ENCODE peak calls at places on chromosomes 6 and 20, in five cellular contexts. One of them, this sample, is unnamed.

GRCh38 chr6:107730683-107731314 is 93.3 kb downstream of the SCML4 start:
- DNase-seq in mesendoderm: no peak
- DNase-seq in H9: no peak
- DNase-seq in IMR-90: no peak
- DNase-seq in neuronal stem cell: no peak
- DNase-seq in this sample: no peak

GRCh38 chr20:49635171-49635570 is 67.2 kb upstream of the PTGIS start:
- DNase-seq in mesendoderm: no peak
- DNase-seq in H9: no peak
- DNase-seq in IMR-90: no peak
- DNase-seq in neuronal stem cell: no peak
- DNase-seq in this sample: no peak

GRCh38 chr20:12012241-12013222 is 94.8 kb downstream of the BTBD3 start:
- DNase-seq in mesendoderm: peak
- DNase-seq in H9: peak
- DNase-seq in IMR-90: peak
- DNase-seq in neuronal stem cell: peak
- DNase-seq in this sample: peak

GRCh38 chr6:6918216-6918983 is 189.4 kb upstream of the RREB1 start:
- DNase-seq in mesendoderm: no peak
- DNase-seq in H9: no peak
- DNase-seq in IMR-90: peak
- DNase-seq in neuronal stem cell: no peak
- DNase-seq in this sample: no peak

GRCh38 chr6:2646346-2646745 is 104.4 kb downstream of the MYLK4 start:
- DNase-seq in mesendoderm: no peak
- DNase-seq in H9: no peak
- DNase-seq in IMR-90: no peak
- DNase-seq in neuronal stem cell: no peak
- DNase-seq in this sample: no peak

GRCh38 chr20:62191781-62192559 is 9.1 kb downstream of the MTG2 start:
- DNase-seq in mesendoderm: no peak
- DNase-seq in H9: no peak
- DNase-seq in IMR-90: no peak
- DNase-seq in neuronal stem cell: no peak
- DNase-seq in this sample: no peak

GRCh38 chr20:40331249-40331648 is 357.8 kb downstream of the MAFB start:
- DNase-seq in mesendoderm: no peak
- DNase-seq in H9: no peak
- DNase-seq in IMR-90: no peak
- DNase-seq in neuronal stem cell: no peak
- DNase-seq in this sample: peak

GRCh38 chr6:158142789-158143188 is 25.3 kb downstream of the SERAC1 start:
- DNase-seq in mesendoderm: no peak
- DNase-seq in H9: no peak
- DNase-seq in IMR-90: peak
- DNase-seq in neuronal stem cell: no peak
- DNase-seq in this sample: peak

GRCh38 chr6:56570434-56571359 is 72.0 kb downstream of the DST start:
- DNase-seq in mesendoderm: peak
- DNase-seq in H9: no peak
- DNase-seq in IMR-90: peak
- DNase-seq in neuronal stem cell: no peak
- DNase-seq in this sample: peak

GRCh38 chr6:133393891-133394290 is 152.7 kb downstream of the EYA4 start:
- DNase-seq in mesendoderm: no peak
- DNase-seq in H9: no peak
- DNase-seq in IMR-90: no peak
- DNase-seq in neuronal stem cell: no peak
- DNase-seq in this sample: no peak

GRCh38 chr6:104166055-104166668 is 693.6 kb downstream of the HACE1 start:
- DNase-seq in mesendoderm: no peak
- DNase-seq in H9: no peak
- DNase-seq in IMR-90: no peak
- DNase-seq in neuronal stem cell: no peak
- DNase-seq in this sample: no peak

GRCh38 chr20:13458860-13459451 is 179.8 kb downstream of the TASP1 start:
- DNase-seq in mesendoderm: peak
- DNase-seq in H9: no peak
- DNase-seq in IMR-90: peak
- DNase-seq in neuronal stem cell: peak
- DNase-seq in this sample: peak

GRCh38 chr20:24769878-24770627 is 179.0 kb upstream of the CST7 start:
- DNase-seq in mesendoderm: no peak
- DNase-seq in H9: peak
- DNase-seq in IMR-90: no peak
- DNase-seq in neuronal stem cell: no peak
- DNase-seq in this sample: no peak

GRCh38 chr6:113596907-113597583 is 260.1 kb upstream of the MARCKS start:
- DNase-seq in mesendoderm: no peak
- DNase-seq in H9: no peak
- DNase-seq in IMR-90: peak
- DNase-seq in neuronal stem cell: no peak
- DNase-seq in this sample: no peak

GRCh38 chr6:87151786-87152527 is 3.4 kb upstream of the ZNF292 start:
- DNase-seq in mesendoderm: peak
- DNase-seq in H9: peak
- DNase-seq in IMR-90: peak
- DNase-seq in neuronal stem cell: peak
- DNase-seq in this sample: peak

GRCh38 chr6:53879608-53880007 is 84.8 kb downstream of the LRRC1 start:
- DNase-seq in mesendoderm: no peak
- DNase-seq in H9: no peak
- DNase-seq in IMR-90: peak
- DNase-seq in neuronal stem cell: no peak
- DNase-seq in this sample: no peak

GRCh38 chr6:13813621-13814175 is 659 bp downstream of the MCUR1 start:
- DNase-seq in mesendoderm: peak
- DNase-seq in H9: peak
- DNase-seq in IMR-90: peak
- DNase-seq in neuronal stem cell: peak
- DNase-seq in this sample: peak

GRCh38 chr6:43949451-43950110 is 177.7 kb downstream of the MRPL14 start:
- DNase-seq in mesendoderm: no peak
- DNase-seq in H9: peak
- DNase-seq in IMR-90: no peak
- DNase-seq in neuronal stem cell: no peak
- DNase-seq in this sample: no peak
- H3K4ac ChIP-seq in mesendoderm: no peak
- H3K4ac ChIP-seq in H9: no peak
- H3K4ac ChIP-seq in IMR-90: peak
- H3K4ac ChIP-seq in neuronal stem cell: no peak
- H3K4ac ChIP-seq in this sample: no peak

GRCh38 chr20:7214081-7214740 is 446.7 kb downstream of the BMP2 start:
- DNase-seq in mesendoderm: peak
- DNase-seq in H9: peak
- DNase-seq in IMR-90: no peak
- DNase-seq in neuronal stem cell: peak
- DNase-seq in this sample: no peak
- H4K8ac ChIP-seq in mesendoderm: no peak
- H4K8ac ChIP-seq in H9: no peak
- H4K8ac ChIP-seq in IMR-90: no peak
- H4K8ac ChIP-seq in neuronal stem cell: no peak
- H4K8ac ChIP-seq in this sample: no peak

DNA sequence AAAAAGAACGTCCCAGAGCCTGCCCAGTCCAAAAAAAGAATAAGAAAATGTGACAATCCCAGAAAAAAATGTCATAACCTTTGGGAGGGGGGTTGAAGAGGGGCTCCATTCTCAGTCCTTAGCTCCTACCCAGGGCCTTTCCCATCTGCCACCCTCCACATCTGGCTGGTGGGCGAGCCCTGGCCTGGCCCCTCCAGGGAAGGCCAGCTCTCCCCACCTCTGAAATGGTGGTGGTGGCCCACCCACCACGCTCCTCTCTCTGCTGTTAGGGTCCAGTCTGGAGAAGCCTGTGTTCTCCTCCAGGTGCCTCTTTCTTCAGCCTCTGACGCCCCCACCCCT is 415 bp downstream of the RGS19 start:
- DNase-seq in mesendoderm: no peak
- DNase-seq in H9: no peak
- DNase-seq in IMR-90: no peak
- DNase-seq in neuronal stem cell: no peak
- DNase-seq in this sample: no peak
- H3K4ac ChIP-seq in mesendoderm: no peak
- H3K4ac ChIP-seq in H9: no peak
- H3K4ac ChIP-seq in IMR-90: peak
- H3K4ac ChIP-seq in neuronal stem cell: peak
- H3K4ac ChIP-seq in this sample: peak

GRCh38 chr6:127904160-127904559 is 3.3 kb upstream of the THEMIS start:
- DNase-seq in mesendoderm: no peak
- DNase-seq in H9: no peak
- DNase-seq in IMR-90: no peak
- DNase-seq in neuronal stem cell: no peak
- DNase-seq in this sample: no peak
- H4K8ac ChIP-seq in mesendoderm: no peak
- H4K8ac ChIP-seq in H9: no peak
- H4K8ac ChIP-seq in IMR-90: no peak
- H4K8ac ChIP-seq in neuronal stem cell: no peak
- H4K8ac ChIP-seq in this sample: no peak

GRCh38 chr6:166657531-166657930 is 30.5 kb upstream of the RPS6KA2 start:
- DNase-seq in mesendoderm: no peak
- DNase-seq in H9: no peak
- DNase-seq in IMR-90: no peak
- DNase-seq in neuronal stem cell: no peak
- DNase-seq in this sample: no peak
- H3K4ac ChIP-seq in mesendoderm: no peak
- H3K4ac ChIP-seq in H9: no peak
- H3K4ac ChIP-seq in IMR-90: no peak
- H3K4ac ChIP-seq in neuronal stem cell: no peak
- H3K4ac ChIP-seq in this sample: no peak